ENCODE peak calls at places on chromosome 21, in four cellular contexts. One of them, this sample, is unnamed.

GRCh38 chr21:44911384-44912157 is 9.1 kb downstream of the ITGB2 start:
- DNase-seq in B cell: peak; percentile 58
- DNase-seq in epithelial cell of prostate: no peak
- DNase-seq in adipocyte: no peak
- DNase-seq in this sample: peak; percentile 59

GRCh38 chr21:33069994-33070811 is at the start of gene OLIG1:
- DNase-seq in B cell: no peak
- DNase-seq in epithelial cell of prostate: no peak
- DNase-seq in adipocyte: peak; percentile 3
- DNase-seq in this sample: peak; percentile 51

GRCh38 chr21:39373634-39374033 is 24.7 kb upstream of the HMGN1 start:
- DNase-seq in B cell: peak; percentile 32
- DNase-seq in epithelial cell of prostate: no peak
- DNase-seq in adipocyte: peak; percentile 57
- DNase-seq in this sample: peak; percentile 23

GRCh38 chr21:20259035-20259867 is 739.0 kb upstream of the NCAM2 start:
- DNase-seq in B cell: no peak
- DNase-seq in epithelial cell of prostate: no peak
- DNase-seq in adipocyte: no peak
- DNase-seq in this sample: no peak

GRCh38 chr21:39381009-39381408 is 32.1 kb upstream of the HMGN1 start:
- DNase-seq in B cell: no peak
- DNase-seq in epithelial cell of prostate: no peak
- DNase-seq in adipocyte: peak; percentile 32
- DNase-seq in this sample: no peak

GRCh38 chr21:45277101-45278045 is 10.3 kb downstream of the POFUT2 start:
- DNase-seq in B cell: no peak
- DNase-seq in epithelial cell of prostate: no peak
- DNase-seq in adipocyte: no peak
- DNase-seq in this sample: no peak

GRCh38 chr21:37833301-37833700 is 83.0 kb downstream of the KCNJ6 start:
- DNase-seq in B cell: no peak
- DNase-seq in epithelial cell of prostate: no peak
- DNase-seq in adipocyte: no peak
- DNase-seq in this sample: no peak

GRCh38 chr21:33238146-33238545 is 8.4 kb downstream of the IFNAR2 start:
- DNase-seq in B cell: no peak
- DNase-seq in epithelial cell of prostate: no peak
- DNase-seq in adipocyte: no peak
- DNase-seq in this sample: no peak

GRCh38 chr21:25732091-25732760 is 2.5 kb downstream of the ATP5PF start:
- DNase-seq in B cell: no peak
- DNase-seq in epithelial cell of prostate: no peak
- DNase-seq in adipocyte: no peak
- DNase-seq in this sample: no peak

GRCh38 chr21:34129039-34129891 is 55.9 kb downstream of the MRPS6 start:
- DNase-seq in B cell: no peak
- DNase-seq in epithelial cell of prostate: peak; percentile 2
- DNase-seq in adipocyte: peak; percentile 96
- DNase-seq in this sample: no peak

GRCh38 chr21:17853393-17854275 is 34.5 kb upstream of the C21orf91 start:
- DNase-seq in B cell: no peak
- DNase-seq in epithelial cell of prostate: no peak
- DNase-seq in adipocyte: no peak
- DNase-seq in this sample: no peak

GRCh38 chr21:29829514-29830255 is 110.1 kb downstream of the GRIK1 start:
- DNase-seq in B cell: no peak
- DNase-seq in epithelial cell of prostate: no peak
- DNase-seq in adipocyte: peak; percentile 15
- DNase-seq in this sample: no peak

This sample was measured in GM13976.